ENCODE peak calls at places on chromosome 21, in eight cellular contexts. U is ACHN; T is stimulated activated CD8-positive, alpha-beta memory T cell treated with anti-CD3 and anti-CD28 coated beads, Interleukin-7, amount 100 ng/mL, for 1 hour; W is astrocyte of the spinal cord; I is heart right ventricle; Z is stimulated activated CD4-positive, alpha-beta T cell treated with anti-CD3 and anti-CD28 coated beads, Interleukin-2, amount 100 ng/mL, for 48 hours; M is HS-27A; B is M059J. F is an unnamed sample.

GRCh38 chr21:35366348-35367085 is 317.4 kb upstream of the RUNX1 start:
- DNase-seq in U (no peak), T (no peak), W (peak; percentile 25), I (peak; percentile 66), Z (no peak), M (peak; percentile 11), B (no peak), F (peak; percentile 97)

GRCh38 chr21:32886339-32886738 is 114.8 kb upstream of the PAXBP1 start:
- DNase-seq in U (peak; percentile 50), T (no peak), W (no peak), I (no peak), Z (no peak), M (no peak), B (peak; percentile 38), F (no peak)

GRCh38 chr21:45995686-45996179 is 14.2 kb downstream of the COL6A1 start:
- DNase-seq in U (no peak), T (no peak), W (no peak), I (peak; percentile 3), Z (no peak), M (no peak), B (peak; percentile 45), F (no peak)

GRCh38 chr21:39077816-39078215 is 105.4 kb downstream of the PSMG1 start:
- DNase-seq in U (no peak), T (no peak), W (no peak), I (no peak), Z (no peak), M (no peak), B (peak; percentile 39), F (no peak)

GRCh38 chr21:31866077-31866511 is 6.7 kb upstream of the HUNK start:
- DNase-seq in U (peak; percentile 79), T (peak; percentile 16), W (peak; percentile 67), I (peak; percentile 83), Z (peak; percentile 75), M (peak; percentile 9), B (peak; percentile 65), F (peak; percentile 59)

GRCh38 chr21:25329227-25329626 is 278.1 kb downstream of the MRPL39 start:
- DNase-seq in U (peak; percentile 21), T (no peak), W (peak; percentile 64), I (no peak), Z (no peak), M (peak; percentile 79), B (peak; percentile 90), F (no peak)

GRCh38 chr21:36260030-36260787 is 59.8 kb upstream of the MORC3 start:
- DNase-seq in U (peak; percentile 81), T (no peak), W (peak; percentile 84), I (peak; percentile 57), Z (peak; percentile 44), M (no peak), B (peak; percentile 81), F (peak; percentile 78)

GRCh38 chr21:39025198-39025597 is 158.1 kb downstream of the PSMG1 start:
- DNase-seq in U (no peak), T (no peak), W (no peak), I (no peak), Z (no peak), M (no peak), B (no peak), F (no peak)

GRCh38 chr21:39788383-39788782 is 43.4 kb downstream of the IGSF5 start:
- DNase-seq in U (peak; percentile 93), T (no peak), W (peak; percentile 89), I (peak; percentile 82), Z (no peak), M (peak; percentile 23), B (peak; percentile 93), F (peak; percentile 68)

GRCh38 chr21:41548781-41549180 is 40.8 kb upstream of the TMPRSS2 start:
- DNase-seq in U (no peak), T (no peak), W (no peak), I (no peak), Z (no peak), M (no peak), B (no peak), F (no peak)

GRCh38 chr21:18117116-18117515 is 127.5 kb upstream of the CHODL start:
- DNase-seq in U (no peak), T (no peak), W (no peak), I (no peak), Z (no peak), M (no peak), B (no peak), F (no peak)

GRCh38 chr21:38289697-38290096 is 32.9 kb downstream of the KCNJ15 start:
- DNase-seq in U (no peak), T (no peak), W (peak; percentile 100), I (no peak), Z (no peak), M (peak; percentile 98), B (peak; percentile 99), F (peak; percentile 96)